ENCODE peak calls at places on chromosomes 7 and 10, in eight cellular contexts. Q, X, N, C, F, I, R and A are unnamed samples. For H3K9me3, the result is how much of the 10 kb centered on the place peaks cover.

GRCh38 chr7:90709501-90710465 is 113.7 kb downstream of the CDK14 start:
- DNase-seq in I (no peak), F (no peak), N (no peak), R (no peak), Q (no peak), C (peak), X (no peak), A (no peak)

GRCh38 chr10:88386878-88387773 is 196.0 kb downstream of the RNLS start:
- DNase-seq in X (peak), I (peak), Q (no peak), C (peak), R (no peak), F (peak), N (peak), A (no peak)

GRCh38 chr7:18151419-18151818 is 123.8 kb upstream of the PRPS1L1 start:
- DNase-seq in Q (no peak), C (no peak), X (no peak), I (no peak), F (no peak), N (no peak), R (no peak), A (no peak)

GRCh38 chr10:110918633-110919348 is at the start of gene BBIP1:
- DNase-seq in F (no peak), I (no peak), Q (no peak), N (peak), X (peak), R (no peak), C (peak), A (no peak)

GRCh38 chr10:114388275-114388674 is 16.0 kb downstream of the AFAP1L2 start:
- DNase-seq in C (peak), I (no peak), X (no peak), N (no peak), Q (no peak), F (no peak), R (no peak), A (no peak)

GRCh38 chr10:9091515-9092093 is 1037.1 kb downstream of the GATA3 start:
- DNase-seq in Q (no peak), I (no peak), X (no peak), N (no peak), C (no peak), R (no peak), F (no peak), A (no peak)

GRCh38 chr10:110410329-110411046 is 87.2 kb upstream of the DUSP5 start:
- DNase-seq in C (peak), X (peak), N (peak), I (no peak), R (peak), F (peak), Q (peak), A (no peak)

GRCh38 chr10:36542493-36542892 is 582.9 kb upstream of the ANKRD30A start:
- DNase-seq in Q (no peak), F (no peak), X (no peak), N (no peak), C (peak), R (no peak), I (no peak), A (no peak)

GRCh38 chr10:113214331-113214730 is 264.3 kb downstream of the TCF7L2 start:
- DNase-seq in I (no peak), X (no peak), N (no peak), F (no peak), Q (no peak), C (no peak), R (no peak), A (no peak)

GRCh38 chr10:81251457-81252115 is 623.4 kb upstream of the NRG3 start:
- DNase-seq in X (no peak), C (no peak), R (no peak), F (no peak), I (no peak), Q (no peak), N (no peak), A (no peak)

GRCh38 chr7:146772581-146772980 is 656.0 kb downstream of the CNTNAP2 start:
- DNase-seq in F (no peak), C (no peak), I (no peak), N (no peak), R (no peak), X (no peak), Q (no peak), A (no peak)

GRCh38 chr10:123857616-123858015 is 34.0 kb downstream of the CPXM2 start:
- DNase-seq in C (no peak), R (no peak), I (no peak), F (no peak), Q (no peak), N (no peak), X (no peak), A (no peak)

GRCh38 chr10:46282460-46283216 is 4.2 kb upstream of the ANTXRL start:
- DNase-seq in X (peak), F (peak), Q (no peak), N (peak), I (peak), R (peak), C (peak), A (peak)

DNA sequence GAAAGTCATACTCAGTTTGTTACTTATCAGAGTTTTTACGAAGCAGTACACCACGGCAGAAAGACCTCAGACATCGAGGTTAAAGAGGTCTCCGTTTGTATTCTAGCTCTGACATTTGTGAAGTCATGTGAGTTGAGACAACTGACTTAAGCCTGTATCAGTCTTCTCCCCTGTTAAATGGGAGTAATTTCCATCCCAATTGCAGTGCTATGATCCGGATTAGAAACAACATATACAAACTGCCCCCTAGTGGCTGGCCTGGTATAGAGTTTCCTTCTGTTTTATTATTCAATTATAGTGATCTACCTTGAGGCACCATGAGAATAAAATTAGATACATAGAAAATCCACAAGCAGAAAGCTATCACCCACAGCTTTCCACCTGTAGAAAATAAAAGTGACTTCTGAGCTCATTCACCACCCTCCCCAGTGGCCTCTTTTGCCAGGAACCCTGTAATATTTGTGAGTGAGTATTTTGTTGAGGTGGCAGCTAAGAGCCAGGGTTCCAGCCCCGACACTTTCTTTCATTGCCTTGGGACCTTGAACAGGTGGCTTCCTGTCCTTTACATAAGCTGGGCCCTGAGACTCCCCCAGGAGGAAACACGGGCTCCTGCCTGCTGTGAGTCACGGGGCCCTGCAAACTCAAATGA is 607.2 kb upstream of the MGMT start:
- DNase-seq in Q (no peak), X (peak), F (peak), I (peak), C (peak), R (no peak), N (peak), A (peak)
- H3K9me3 ChIP-seq in Q (under half), X (under half), F (under half), I (under half), C (under half), R (under half), N (under half), A (under half)

DNA sequence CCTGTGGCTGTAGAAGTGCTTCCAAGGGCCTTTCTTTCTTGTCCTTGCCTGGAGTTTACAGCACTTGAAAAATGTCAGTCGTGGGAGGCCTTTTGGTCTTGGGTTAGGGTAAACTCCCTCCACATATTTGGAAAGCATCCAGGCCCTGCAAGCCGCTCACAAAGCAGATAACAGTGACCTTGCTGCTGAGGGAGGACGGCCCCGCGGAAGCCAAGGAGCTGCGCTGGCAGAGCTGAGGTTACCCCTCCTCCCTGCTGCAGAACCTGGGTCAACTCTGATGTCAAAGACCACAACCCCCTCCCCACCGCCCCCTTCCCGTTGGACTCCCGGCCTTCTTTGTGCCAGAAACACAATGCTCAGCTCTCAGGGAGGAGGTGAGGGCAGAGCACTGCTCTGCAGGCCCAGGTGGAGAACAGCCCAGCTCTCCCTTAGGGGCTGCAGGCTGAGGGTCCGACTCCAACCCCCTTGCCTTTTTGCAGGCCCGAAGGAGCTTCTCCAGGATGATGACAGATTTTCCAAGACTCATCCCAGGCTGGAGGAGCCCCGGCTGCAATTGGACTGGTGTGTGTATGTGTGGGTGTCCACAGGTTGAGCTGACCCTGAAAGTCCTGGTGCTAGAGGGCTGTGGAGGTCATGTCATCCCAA is 957.6 kb upstream of the ZNF722 start:
- DNase-seq in R (no peak), Q (no peak), I (peak), N (no peak), X (no peak), F (no peak), C (no peak), A (no peak)
- H3K9me3 ChIP-seq in R (under half), Q (under half), I (under half), N (under half), X (under half), F (under half), C (under half), A (under half)

GRCh38 chr7:57182031-57182430 is 49.8 kb upstream of the ZNF479 start:
- DNase-seq in X (no peak), Q (no peak), F (no peak), C (no peak), I (no peak), N (no peak), R (no peak), A (no peak)

GRCh38 chr7:57177856-57178767 is 45.9 kb upstream of the ZNF479 start:
- DNase-seq in X (no peak), N (no peak), R (no peak), I (no peak), Q (no peak), F (no peak), C (no peak), A (no peak)

GRCh38 chr7:57178768-57179139 is 46.5 kb upstream of the ZNF479 start:
- DNase-seq in X (no peak), N (no peak), C (no peak), Q (no peak), R (no peak), I (no peak), F (no peak), A (no peak)

GRCh38 chr7:57181281-57181680 is 49.0 kb upstream of the ZNF479 start:
- DNase-seq in R (no peak), C (no peak), X (no peak), F (no peak), Q (no peak), I (no peak), N (no peak), A (no peak)

DNA sequence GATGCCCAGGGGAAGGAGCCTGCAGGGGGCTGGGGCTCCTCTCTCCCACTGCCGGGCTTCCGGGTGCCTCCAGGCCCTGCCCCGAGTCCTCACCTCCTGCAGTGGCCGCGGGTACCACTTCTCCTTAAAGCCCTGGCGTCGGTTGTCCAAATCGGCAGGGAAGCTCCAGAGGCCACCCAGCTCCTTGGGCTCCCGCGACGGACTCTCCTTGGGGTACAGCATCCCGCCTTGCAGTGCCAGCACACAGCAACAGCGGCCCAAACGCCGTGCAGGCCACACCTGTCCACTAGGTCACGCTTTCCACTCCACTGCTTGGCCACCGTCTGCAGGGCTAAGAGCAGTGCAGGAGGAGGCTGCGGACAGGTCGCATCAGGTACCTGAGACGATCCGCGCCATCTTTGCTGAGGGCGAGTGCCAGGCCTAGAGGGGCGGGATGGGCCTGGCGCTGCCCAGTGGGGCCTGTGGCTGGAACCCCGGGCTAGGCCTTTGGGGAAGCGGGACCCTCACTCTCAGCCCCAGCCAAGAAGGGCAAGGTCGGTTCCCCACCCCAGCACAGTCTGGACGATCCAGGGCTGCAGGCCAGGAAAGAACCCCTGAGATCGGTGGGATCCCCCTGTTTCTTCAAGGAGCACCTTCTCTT is 47.7 kb upstream of the ZNF479 start:
- DNase-seq in N (no peak), X (no peak), I (no peak), R (peak), C (no peak), Q (no peak), F (no peak), A (no peak)
- H3K9me3 ChIP-seq in N (under half), X (under half), I (under half), R (under half), C (under half), Q (under half), F (under half), A (under half)

DNA sequence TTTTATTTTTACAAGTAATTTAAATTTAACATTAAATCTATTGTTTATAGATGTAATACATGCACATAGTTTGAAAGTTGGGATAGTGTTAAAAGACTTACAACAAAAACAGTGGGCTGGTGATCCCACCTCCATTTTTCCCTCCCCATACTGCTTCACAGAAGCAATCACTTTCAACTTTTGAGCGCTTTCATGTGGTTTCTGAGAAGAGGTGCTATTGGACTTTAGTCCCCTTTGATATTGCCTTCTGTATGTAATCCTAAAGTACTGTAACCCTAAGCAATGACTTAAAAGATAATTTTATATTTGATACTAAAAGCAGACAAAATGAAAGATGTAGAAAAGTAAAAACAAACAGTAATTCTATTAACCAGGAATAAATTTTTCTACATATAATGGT is 88.1 kb upstream of the FAM171A1 start:
- DNase-seq in R (no peak), N (no peak), C (no peak), F (no peak), I (no peak), X (no peak), Q (no peak), A (no peak)
- H3K9me3 ChIP-seq in R (under half), N (under half), C (under half), F (under half), I (under half), X (under half), Q (under half), A (under half)

DNA sequence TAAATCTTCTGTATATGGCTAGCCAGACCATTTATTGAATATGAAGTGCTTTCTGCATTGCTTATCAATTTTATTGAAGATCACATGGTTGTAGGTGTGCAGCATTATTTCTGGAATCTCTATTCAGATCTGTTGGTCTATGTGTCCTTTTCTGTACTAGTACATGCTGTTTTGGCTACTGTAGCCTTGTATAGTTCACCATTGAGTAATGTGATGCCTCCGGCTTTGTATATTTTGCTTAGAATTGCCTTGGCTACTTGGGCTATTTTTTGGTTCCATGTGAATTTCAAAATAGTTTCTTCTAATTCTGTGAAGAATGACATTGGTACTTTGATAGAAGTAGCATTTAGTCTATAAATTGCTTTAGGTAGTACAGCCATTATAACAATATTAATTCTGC is 1187.2 kb downstream of the XPNPEP1 start:
- DNase-seq in N (no peak), Q (no peak), C (peak), R (no peak), F (no peak), I (no peak), X (no peak), A (no peak)
- H3K9me3 ChIP-seq in N (under half), Q (under half), C (under half), R (under half), F (under half), I (under half), X (under half), A (under half)

DNA sequence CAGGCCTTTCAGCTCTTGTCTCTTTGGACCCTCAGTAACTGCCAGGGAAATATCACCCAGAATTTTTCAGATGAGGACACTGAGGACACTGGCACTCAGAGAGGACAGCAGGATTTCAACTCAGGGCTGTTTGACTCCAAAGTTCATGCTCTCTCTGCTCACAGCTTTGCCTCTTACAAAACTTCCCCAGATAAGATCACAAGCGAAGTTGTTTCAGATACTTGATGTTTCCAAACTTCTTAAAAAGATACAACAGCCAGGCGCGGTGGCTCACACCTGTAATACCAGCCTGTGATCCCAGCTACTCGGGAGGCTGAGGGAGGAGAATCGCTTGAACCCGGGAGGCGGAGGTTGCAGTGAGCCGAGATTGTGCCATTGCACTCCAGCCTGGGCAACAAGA is 32.4 kb upstream of the ZRANB1 start:
- DNase-seq in R (no peak), X (no peak), F (no peak), I (no peak), Q (no peak), C (no peak), N (peak), A (no peak)
- H3K9me3 ChIP-seq in R (under half), X (under half), F (under half), I (under half), Q (under half), C (under half), N (under half), A (under half)